ENCODE peak calls at places on chromosomes 13 and 19, in six cellular contexts. N is central memory CD4-positive, alpha-beta T cell; U is fibroblast of gingiva; B is right atrium auricular region; S is nephron progenitor cell; V is thoracic aorta. D is an unnamed sample.

GRCh38 chr13:44818428-44818827 is 170.8 kb downstream of the NUFIP1 start:
- DNase-seq in U (no peak), B (no peak), N (no peak), V (no peak), S (no peak), D (no peak)

GRCh38 chr13:41652735-41653361 is 195.5 kb downstream of the RGCC start:
- DNase-seq in B (no peak), S (peak), V (no peak), U (peak), N (peak), D (peak)

GRCh38 chr19:2607712-2608601 is 94.5 kb downstream of the GNG7 start:
- DNase-seq in S (no peak), N (peak), B (no peak), V (no peak), U (no peak), D (no peak)

GRCh38 chr13:82878536-82878935 is 1003.7 kb downstream of the SLITRK1 start:
- DNase-seq in U (peak), S (no peak), N (no peak), B (no peak), V (no peak), D (no peak)

GRCh38 chr19:18741566-18742121 is 49.5 kb downstream of the COMP start:
- DNase-seq in N (no peak), B (peak), U (no peak), V (no peak), S (no peak), D (no peak)

GRCh38 chr13:83716121-83716520 is 166.2 kb downstream of the SLITRK1 start:
- DNase-seq in V (no peak), S (no peak), B (no peak), N (no peak), U (no peak), D (no peak)

GRCh38 chr19:46813570-46814358 is 25.4 kb upstream of the SLC1A5 start:
- DNase-seq in V (no peak), B (peak), S (no peak), U (peak), N (no peak), D (no peak)

GRCh38 chr19:43544077-43544476 is 11.1 kb downstream of the ZNF575 start:
- DNase-seq in B (no peak), U (no peak), S (no peak), V (no peak), N (no peak), D (no peak)

GRCh38 chr19:30330266-30330665 is 41.9 kb upstream of the ZNF536 start:
- DNase-seq in V (no peak), S (no peak), U (no peak), B (no peak), N (no peak), D (no peak)

GRCh38 chr13:110876592-110876991 is 38.3 kb downstream of the ANKRD10 start:
- DNase-seq in U (no peak), B (no peak), S (no peak), V (no peak), N (no peak), D (no peak)

GRCh38 chr19:47697863-47698609 is 15.2 kb upstream of the EHD2 start:
- DNase-seq in B (peak), S (peak), U (peak), N (peak), V (no peak), D (peak)

GRCh38 chr19:48508729-48509310 is 2.8 kb downstream of the LMTK3 start:
- DNase-seq in U (no peak), N (no peak), V (no peak), B (no peak), S (no peak), D (no peak)

GRCh38 chr13:99237981-99238662 is 20.1 kb downstream of the GPR18 start:
- DNase-seq in S (no peak), B (no peak), N (peak), U (no peak), V (no peak), D (no peak)

GRCh38 chr19:31127132-31127967 is 221.9 kb downstream of the TSHZ3 start:
- DNase-seq in N (no peak), B (no peak), S (no peak), V (no peak), U (peak), D (no peak)